ENCODE peak calls at places on chromosomes 16 and 17, in seven cellular contexts. J, K, T, M, X, L and B are unnamed samples.

GRCh38 chr16:13307861-13308260 is 406.5 kb downstream of the SHISA9 start:
- DNase-seq in T (no peak), M (no peak), X (no peak), J (no peak), K (no peak), L (no peak), B (no peak)

GRCh38 chr17:69466451-69466850 is 52.0 kb downstream of the MAP2K6 start:
- DNase-seq in K (no peak), L (no peak), X (no peak), M (no peak), T (no peak), J (no peak), B (no peak)

GRCh38 chr17:43823350-43824084 is 9.4 kb downstream of the MPP3 start:
- DNase-seq in M (no peak), X (no peak), J (no peak), K (no peak), T (no peak), L (no peak), B (peak; percentile 22)

GRCh38 chr17:21355586-21355985 is 20.6 kb upstream of the KCNJ12 start:
- DNase-seq in K (no peak), X (no peak), J (no peak), M (no peak), T (no peak), L (no peak), B (no peak)

GRCh38 chr16:8986111-8986510 is 22.4 kb upstream of the USP7 start:
- DNase-seq in K (no peak), T (no peak), J (no peak), X (no peak), M (no peak), L (no peak), B (no peak)

GRCh38 chr16:1823821-1824220 is 2.8 kb downstream of the HAGH start:
- DNase-seq in T (no peak), X (no peak), K (peak; percentile 46), L (peak; percentile 56), J (no peak), M (peak; percentile 22), B (peak; percentile 74)

GRCh38 chr17:57892146-57892819 is 42.4 kb upstream of the MRPS23 start:
- DNase-seq in L (peak; percentile 92), M (peak; percentile 87), T (peak; percentile 84), K (peak; percentile 91), J (peak; percentile 65), X (peak; percentile 57), B (peak; percentile 86)

GRCh38 chr17:79814966-79815835 is 18.3 kb upstream of the CBX8 start:
- DNase-seq in L (no peak), X (no peak), M (no peak), K (no peak), J (no peak), T (no peak), B (no peak)

GRCh38 chr16:1037023-1037933 is 35.3 kb upstream of the SSTR5 start:
- DNase-seq in M (no peak), T (no peak), K (peak; percentile 61), L (no peak), X (no peak), J (no peak), B (no peak)